ENCODE peak calls at places on chromosomes 7 and 10, in five cellular contexts. X, H, Q, I and L are unnamed samples.

GRCh38 chr10:123573236-123574147 is 92.7 kb upstream of the GPR26 start:
- DNase-seq in X (no peak), H (peak; percentile 87), Q (peak; percentile 63), I (peak; percentile 68), L (peak; percentile 67)

GRCh38 chr10:86708783-86709778 is 40.8 kb downstream of the LDB3 start:
- DNase-seq in X (peak; percentile 0), H (no peak), Q (no peak), I (no peak), L (peak; percentile 70)

GRCh38 chr10:57716884-57717283 is 550.8 kb downstream of the IPMK start:
- DNase-seq in X (no peak), H (no peak), Q (peak; percentile 12), I (no peak), L (no peak)

GRCh38 chr10:123858039-123858740 is 33.4 kb downstream of the CPXM2 start:
- DNase-seq in X (no peak), H (no peak), Q (no peak), I (no peak), L (no peak)

GRCh38 chr10:119445311-119445934 is 97.1 kb downstream of the RGS10 start:
- DNase-seq in X (peak; percentile 78), H (peak; percentile 94), Q (peak; percentile 86), I (peak; percentile 89), L (peak; percentile 86)

GRCh38 chr7:124655990-124656389 is 109.6 kb downstream of the GPR37 start:
- DNase-seq in X (no peak), H (no peak), Q (no peak), I (no peak), L (no peak)

GRCh38 chr7:112792431-112792830 is 2.2 kb upstream of the TMEM168 start:
- DNase-seq in X (no peak), H (no peak), Q (no peak), I (no peak), L (no peak)

GRCh38 chr7:137606061-137606674 is 240.6 kb downstream of the DGKI start:
- DNase-seq in X (no peak), H (no peak), Q (peak; percentile 66), I (no peak), L (no peak)

GRCh38 chr10:16597656-16598055 is 76.0 kb upstream of the C1QL3 start:
- DNase-seq in X (no peak), H (no peak), Q (no peak), I (no peak), L (no peak)

GRCh38 chr7:149477494-149478443 is 16.9 kb upstream of the ZNF777 start:
- DNase-seq in X (no peak), H (no peak), Q (no peak), I (no peak), L (no peak)

GRCh38 chr7:90238583-90238982 is 6.4 kb upstream of the CFAP69 start:
- DNase-seq in X (no peak), H (no peak), Q (no peak), I (no peak), L (no peak)

GRCh38 chr10:124675261-124675660 is 68.9 kb downstream of the FAM53B start:
- DNase-seq in X (no peak), H (no peak), Q (no peak), I (no peak), L (no peak)

GRCh38 chr7:93011351-93012294 is 106.2 kb downstream of the SAMD9 start:
- DNase-seq in X (no peak), H (no peak), Q (no peak), I (no peak), L (no peak)

GRCh38 chr7:108104324-108104723 is 25.8 kb downstream of the LAMB4 start:
- DNase-seq in X (no peak), H (no peak), Q (no peak), I (no peak), L (no peak)

GRCh38 chr10:133268532-133268931 is 8.1 kb downstream of the ADAM8 start:
- DNase-seq in X (no peak), H (no peak), Q (no peak), I (no peak), L (no peak)

GRCh38 chr7:111242361-111242760 is 151.4 kb downstream of the LRRN3 start:
- DNase-seq in X (no peak), H (no peak), Q (no peak), I (no peak), L (no peak)

GRCh38 chr10:113071446-113071845 is 121.4 kb downstream of the TCF7L2 start:
- DNase-seq in X (no peak), H (peak; percentile 89), Q (peak; percentile 55), I (peak; percentile 94), L (no peak)

GRCh38 chr10:3848005-3848767 is 63.2 kb upstream of the KLF6 start:
- DNase-seq in X (no peak), H (no peak), Q (no peak), I (no peak), L (no peak)

GRCh38 chr7:132406039-132406438 is 170.2 kb downstream of the PLXNA4 start:
- DNase-seq in X (no peak), H (no peak), Q (no peak), I (no peak), L (no peak)

GRCh38 chr10:3827768-3828403 is 42.9 kb upstream of the KLF6 start:
- DNase-seq in X (no peak), H (no peak), Q (no peak), I (no peak), L (no peak)

GRCh38 chr7:146864644-146865043 is 748.0 kb downstream of the CNTNAP2 start:
- DNase-seq in X (no peak), H (no peak), Q (no peak), I (no peak), L (no peak)

GRCh38 chr10:100510533-100511308 is 8.9 kb downstream of the SEC31B start:
- DNase-seq in X (no peak), H (no peak), Q (no peak), I (peak; percentile 86), L (no peak)

GRCh38 chr7:86943447-86943846 is 116.0 kb downstream of the ELAPOR2 start:
- DNase-seq in X (no peak), H (no peak), Q (no peak), I (no peak), L (no peak)

GRCh38 chr7:95104739-95105138 is 197.3 kb downstream of the PPP1R9A start:
- DNase-seq in X (no peak), H (no peak), Q (no peak), I (no peak), L (no peak)

GRCh38 chr7:65006094-65006992 is at the start of gene ERV3-1:
- DNase-seq in X (peak; percentile 92), H (peak; percentile 90), Q (peak; percentile 96), I (peak; percentile 96), L (peak; percentile 97)

GRCh38 chr7:11751807-11752389 is 80.1 kb downstream of the THSD7A start:
- DNase-seq in X (no peak), H (no peak), Q (no peak), I (no peak), L (no peak)

GRCh38 chr7:34838329-34838728 is 180.3 kb downstream of the NPSR1 start:
- DNase-seq in X (no peak), H (no peak), Q (no peak), I (no peak), L (no peak)

GRCh38 chr10:104334561-104334960 is 3.7 kb downstream of the ITPRIP start:
- DNase-seq in X (no peak), H (no peak), Q (no peak), I (no peak), L (peak; percentile 57)
- H3K4me3 ChIP-seq in X (no peak overlapping the region), H (no peak overlapping the region), Q (no peak overlapping the region), I (no peak overlapping the region), L (peak overlapping the region; percentile 23)

DNA sequence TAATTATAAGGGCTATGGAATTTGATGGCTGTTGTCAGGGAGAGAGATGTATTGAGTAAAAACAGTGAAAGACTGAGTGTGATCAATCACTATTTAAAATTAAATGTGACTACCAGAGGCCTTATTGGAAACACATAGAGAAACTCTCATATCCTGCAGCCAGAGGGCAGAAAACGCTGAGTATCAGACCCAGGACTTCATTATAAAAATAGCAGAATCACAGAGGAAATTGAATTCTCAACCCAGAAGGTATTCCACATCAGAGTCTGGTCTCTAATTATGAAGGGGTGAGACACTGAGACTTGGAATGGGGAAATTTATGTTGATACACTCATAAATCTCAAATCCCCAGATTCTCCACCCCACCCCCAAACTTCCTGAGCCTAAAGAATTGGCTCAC is 69.5 kb upstream of the IL6 start:
- DNase-seq in X (no peak), H (no peak), Q (no peak), I (no peak), L (no peak)
- TF ChIP-seq CTCF in X (no peak), H (no peak), Q (no peak), I (no peak), L (no peak)

GRCh38 chr7:41886257-41886905 is 183.5 kb upstream of the INHBA start:
- DNase-seq in X (peak; percentile 26), H (no peak), Q (no peak), I (no peak), L (no peak)

GRCh38 chr7:41885748-41886147 is 182.9 kb upstream of the INHBA start:
- DNase-seq in X (no peak), H (no peak), Q (no peak), I (no peak), L (no peak)

GRCh38 chr7:41882745-41883527 is 180.0 kb upstream of the INHBA start:
- DNase-seq in X (no peak), H (no peak), Q (no peak), I (no peak), L (no peak)

GRCh38 chr7:41886906-41887311 is 184.0 kb upstream of the INHBA start:
- DNase-seq in X (peak; percentile 43), H (no peak), Q (no peak), I (peak; percentile 28), L (peak; percentile 86)

GRCh38 chr7:41885078-41885477 is 182.2 kb upstream of the INHBA start:
- DNase-seq in X (no peak), H (no peak), Q (no peak), I (no peak), L (no peak)
- H3K27ac ChIP-seq in X (no peak overlapping the region), H (no peak overlapping the region), Q (no peak overlapping the region), I (no peak overlapping the region), L (no peak overlapping the region)

DNA sequence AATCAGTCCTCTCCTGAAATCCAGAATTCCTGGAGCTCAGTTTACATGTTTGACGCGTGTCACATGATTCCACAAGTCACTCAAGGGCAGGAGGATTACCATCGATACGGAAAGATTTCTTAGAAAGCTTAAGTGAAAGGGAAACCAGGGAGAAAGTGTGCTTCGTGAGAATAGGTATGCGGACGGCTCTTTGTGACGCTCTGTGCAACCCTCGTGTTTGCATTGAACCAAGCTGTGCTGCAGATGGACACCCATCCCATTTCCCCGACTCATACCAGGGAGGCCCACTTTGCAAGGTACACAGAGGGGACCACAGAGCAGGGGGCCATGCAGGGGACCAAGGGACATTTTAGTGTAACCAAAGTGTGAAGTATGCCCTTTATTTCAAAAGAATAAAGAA is 43.2 kb downstream of the IKZF1 start:
- DNase-seq in X (no peak), H (no peak), Q (no peak), I (no peak), L (no peak)
- H3K4me3 ChIP-seq in X (no peak overlapping the region), H (no peak overlapping the region), Q (no peak overlapping the region), I (no peak overlapping the region), L (no peak overlapping the region)

GRCh38 chr7:158500651-158501052 is 87.0 kb downstream of the PTPRN2 start:
- DNase-seq in X (no peak), H (no peak), Q (no peak), I (no peak), L (no peak)
- TF ChIP-seq CTCF in X (no peak), H (no peak), Q (no peak), I (no peak), L (no peak)

GRCh38 chr7:47648301-47648900 is 66.5 kb upstream of the TNS3 start:
- DNase-seq in X (no peak), H (no peak), Q (no peak), I (no peak), L (no peak)
- H3K27ac ChIP-seq in X (peak overlapping the region; percentile 4), H (no peak overlapping the region), Q (no peak overlapping the region), I (no peak overlapping the region), L (no peak overlapping the region)